ENCODE peak calls at places on chromosomes 13 and 19, in six cellular contexts. S is lower leg skin, D is cardiac septum, Y is T follicular helper cell, C is GM03348, T is NCI-H1436. W is an unnamed sample.
A peak's percentile ranks its signal among the peaks of the same experiment; 100 is the strongest.

GRCh38 chr19:30327331-30327730 is 44.9 kb upstream of the ZNF536 start:
- DNase-seq in S (no peak), D (no peak), Y (no peak), C (no peak), T (no peak), W (no peak)

GRCh38 chr19:11699931-11700794 is 38.6 kb downstream of the ZNF823 start:
- DNase-seq in S (no peak), D (no peak), Y (no peak), C (peak; percentile 62), T (no peak), W (no peak)

GRCh38 chr19:17394891-17395415 is 957 bp upstream of the CCDC194 start:
- DNase-seq in S (no peak), D (peak; percentile 88), Y (peak; percentile 43), C (peak; percentile 88), T (no peak), W (peak; percentile 34)

GRCh38 chr19:20661150-20661819 is at the start of gene ZNF626:
- DNase-seq in S (peak; percentile 98), D (peak; percentile 96), Y (peak; percentile 90), C (peak; percentile 95), T (peak; percentile 87), W (peak; percentile 100)

GRCh38 chr13:21053231-21053630 is 8.2 kb downstream of the LATS2 start:
- DNase-seq in S (no peak), D (no peak), Y (no peak), C (no peak), T (no peak), W (no peak)

GRCh38 chr13:26262156-26262555 is 8.2 kb downstream of the CDK8 start:
- DNase-seq in S (no peak), D (no peak), Y (no peak), C (no peak), T (no peak), W (no peak)

GRCh38 chr19:2478756-2479555 is 3.0 kb downstream of the GADD45B start:
- DNase-seq in S (peak; percentile 80), D (peak; percentile 91), Y (peak; percentile 52), C (peak; percentile 83), T (no peak), W (peak; percentile 87)

GRCh38 chr13:100530645-100531044 is 57.9 kb downstream of the GGACT start:
- DNase-seq in S (peak; percentile 46), D (no peak), Y (no peak), C (no peak), T (no peak), W (no peak)

GRCh38 chr13:79589605-79590511 is 108.9 kb downstream of the NDFIP2 start:
- DNase-seq in S (peak; percentile 54), D (no peak), Y (no peak), C (no peak), T (no peak), W (no peak)

W was measured in thyroid gland.